ENCODE peak calls at places on chromosomes 7 and 10, in six cellular contexts. One of them, this sample, is unnamed.

GRCh38 chr7:82677064-82677463 is 233.5 kb upstream of the CACNA2D1 start:
- DNase-seq in WERI-Rb-1: no peak
- DNase-seq in HFF-Myc: no peak
- DNase-seq in kidney: no peak
- DNase-seq in AG04450: no peak
- DNase-seq in PC-9: no peak
- DNase-seq in this sample: no peak

GRCh38 chr7:37920305-37920618 is 178 bp upstream of the EPDR1 start:
- DNase-seq in WERI-Rb-1: no peak
- DNase-seq in HFF-Myc: no peak
- DNase-seq in kidney: no peak
- DNase-seq in AG04450: no peak
- DNase-seq in PC-9: no peak
- DNase-seq in this sample: no peak

GRCh38 chr7:36871863-36872262 is 147.6 kb upstream of the AOAH start:
- DNase-seq in WERI-Rb-1: no peak
- DNase-seq in HFF-Myc: no peak
- DNase-seq in kidney: no peak
- DNase-seq in AG04450: no peak
- DNase-seq in PC-9: no peak
- DNase-seq in this sample: no peak

GRCh38 chr7:82183633-82184032 is 259.9 kb downstream of the CACNA2D1 start:
- DNase-seq in WERI-Rb-1: no peak
- DNase-seq in HFF-Myc: no peak
- DNase-seq in kidney: no peak
- DNase-seq in AG04450: no peak
- DNase-seq in PC-9: no peak
- DNase-seq in this sample: no peak

GRCh38 chr7:138095972-138096935 is 20.0 kb downstream of the AKR1D1 start:
- DNase-seq in WERI-Rb-1: no peak
- DNase-seq in HFF-Myc: no peak
- DNase-seq in kidney: no peak
- DNase-seq in AG04450: no peak
- DNase-seq in PC-9: no peak
- DNase-seq in this sample: no peak

GRCh38 chr7:49530481-49530880 is 243.0 kb upstream of the VWC2 start:
- DNase-seq in WERI-Rb-1: no peak
- DNase-seq in HFF-Myc: no peak
- DNase-seq in kidney: no peak
- DNase-seq in AG04450: no peak
- DNase-seq in PC-9: no peak
- DNase-seq in this sample: no peak

GRCh38 chr7:76260171-76260703 is 42.2 kb upstream of the HSPB1 start:
- DNase-seq in WERI-Rb-1: peak
- DNase-seq in HFF-Myc: no peak
- DNase-seq in kidney: no peak
- DNase-seq in AG04450: no peak
- DNase-seq in PC-9: no peak
- DNase-seq in this sample: no peak

GRCh38 chr10:120012133-120012405 is 119.5 kb downstream of the SEC23IP start:
- DNase-seq in WERI-Rb-1: no peak
- DNase-seq in HFF-Myc: no peak
- DNase-seq in kidney: no peak
- DNase-seq in AG04450: no peak
- DNase-seq in PC-9: no peak
- DNase-seq in this sample: no peak

GRCh38 chr10:66629976-66630375 is 295.9 kb upstream of the LRRTM3 start:
- DNase-seq in WERI-Rb-1: no peak
- DNase-seq in HFF-Myc: no peak
- DNase-seq in kidney: no peak
- DNase-seq in AG04450: no peak
- DNase-seq in PC-9: no peak
- DNase-seq in this sample: no peak

GRCh38 chr7:140659727-140660396 is 12.9 kb upstream of the ADCK2 start:
- DNase-seq in WERI-Rb-1: no peak
- DNase-seq in HFF-Myc: no peak
- DNase-seq in kidney: no peak
- DNase-seq in AG04450: no peak
- DNase-seq in PC-9: peak
- DNase-seq in this sample: peak

GRCh38 chr7:148079681-148080080 is 510.9 kb upstream of the C7orf33 start:
- DNase-seq in WERI-Rb-1: no peak
- DNase-seq in HFF-Myc: no peak
- DNase-seq in kidney: no peak
- DNase-seq in AG04450: no peak
- DNase-seq in PC-9: no peak
- DNase-seq in this sample: no peak

GRCh38 chr10:20879136-20879535 is 18.0 kb downstream of the NEBL start:
- DNase-seq in WERI-Rb-1: no peak
- DNase-seq in HFF-Myc: no peak
- DNase-seq in kidney: no peak
- DNase-seq in AG04450: no peak
- DNase-seq in PC-9: no peak
- DNase-seq in this sample: no peak

GRCh38 chr10:30557884-30558283 is 71.7 kb downstream of the LYZL2 start:
- DNase-seq in WERI-Rb-1: no peak
- DNase-seq in HFF-Myc: no peak
- DNase-seq in kidney: no peak
- DNase-seq in AG04450: no peak
- DNase-seq in PC-9: peak
- DNase-seq in this sample: no peak

GRCh38 chr10:75097666-75098285 is 13.7 kb upstream of the SAMD8 start:
- DNase-seq in WERI-Rb-1: peak
- DNase-seq in HFF-Myc: no peak
- DNase-seq in kidney: no peak
- DNase-seq in AG04450: no peak
- DNase-seq in PC-9: no peak
- DNase-seq in this sample: no peak
- TF ChIP-seq CTCF in WERI-Rb-1: peak
- TF ChIP-seq CTCF in HFF-Myc: peak
- TF ChIP-seq CTCF in kidney: no peak
- TF ChIP-seq CTCF in AG04450: peak
- TF ChIP-seq CTCF in PC-9: no peak
- TF ChIP-seq CTCF in this sample: no peak

GRCh38 chr10:8023851-8024250 is 30.6 kb upstream of the GATA3 start:
- DNase-seq in WERI-Rb-1: no peak
- DNase-seq in HFF-Myc: no peak
- DNase-seq in kidney: no peak
- DNase-seq in AG04450: no peak
- DNase-seq in PC-9: no peak
- DNase-seq in this sample: no peak

GRCh38 chr10:8032558-8032957 is 21.9 kb upstream of the GATA3 start:
- DNase-seq in WERI-Rb-1: no peak
- DNase-seq in HFF-Myc: no peak
- DNase-seq in kidney: no peak
- DNase-seq in AG04450: no peak
- DNase-seq in PC-9: no peak
- DNase-seq in this sample: no peak

GRCh38 chr10:8023321-8023720 is 31.2 kb upstream of the GATA3 start:
- DNase-seq in WERI-Rb-1: no peak
- DNase-seq in HFF-Myc: no peak
- DNase-seq in kidney: no peak
- DNase-seq in AG04450: no peak
- DNase-seq in PC-9: no peak
- DNase-seq in this sample: no peak

GRCh38 chr10:8026349-8027259 is 27.9 kb upstream of the GATA3 start:
- DNase-seq in WERI-Rb-1: no peak
- DNase-seq in HFF-Myc: no peak
- DNase-seq in kidney: no peak
- DNase-seq in AG04450: no peak
- DNase-seq in PC-9: no peak
- DNase-seq in this sample: no peak
- TF ChIP-seq CTCF in WERI-Rb-1: no peak
- TF ChIP-seq CTCF in HFF-Myc: no peak
- TF ChIP-seq CTCF in kidney: no peak
- TF ChIP-seq CTCF in AG04450: no peak
- TF ChIP-seq CTCF in PC-9: no peak
- TF ChIP-seq CTCF in this sample: no peak

GRCh38 chr7:141976524-141977245 is 3.1 kb upstream of the TAS2R38 start:
- DNase-seq in WERI-Rb-1: no peak
- DNase-seq in HFF-Myc: no peak
- DNase-seq in kidney: no peak
- DNase-seq in AG04450: no peak
- DNase-seq in PC-9: no peak
- DNase-seq in this sample: no peak

GRCh38 chr7:141975806-141976523 is 2.4 kb upstream of the TAS2R38 start:
- DNase-seq in WERI-Rb-1: peak
- DNase-seq in HFF-Myc: peak
- DNase-seq in kidney: peak
- DNase-seq in AG04450: no peak
- DNase-seq in PC-9: peak
- DNase-seq in this sample: peak

GRCh38 chr7:141978351-141978750 is 4.8 kb upstream of the TAS2R38 start:
- DNase-seq in WERI-Rb-1: no peak
- DNase-seq in HFF-Myc: no peak
- DNase-seq in kidney: no peak
- DNase-seq in AG04450: no peak
- DNase-seq in PC-9: no peak
- DNase-seq in this sample: no peak

GRCh38 chr7:141973673-141974072 is at the start of gene TAS2R38:
- DNase-seq in WERI-Rb-1: no peak
- DNase-seq in HFF-Myc: no peak
- DNase-seq in kidney: no peak
- DNase-seq in AG04450: no peak
- DNase-seq in PC-9: no peak
- DNase-seq in this sample: no peak

GRCh38 chr7:141974831-141975230 is 1.3 kb upstream of the TAS2R38 start:
- DNase-seq in WERI-Rb-1: peak
- DNase-seq in HFF-Myc: no peak
- DNase-seq in kidney: no peak
- DNase-seq in AG04450: no peak
- DNase-seq in PC-9: no peak
- DNase-seq in this sample: no peak
- TF ChIP-seq CTCF in WERI-Rb-1: peak
- TF ChIP-seq CTCF in HFF-Myc: no peak
- TF ChIP-seq CTCF in kidney: peak
- TF ChIP-seq CTCF in AG04450: no peak
- TF ChIP-seq CTCF in PC-9: peak
- TF ChIP-seq CTCF in this sample: no peak

DNA sequence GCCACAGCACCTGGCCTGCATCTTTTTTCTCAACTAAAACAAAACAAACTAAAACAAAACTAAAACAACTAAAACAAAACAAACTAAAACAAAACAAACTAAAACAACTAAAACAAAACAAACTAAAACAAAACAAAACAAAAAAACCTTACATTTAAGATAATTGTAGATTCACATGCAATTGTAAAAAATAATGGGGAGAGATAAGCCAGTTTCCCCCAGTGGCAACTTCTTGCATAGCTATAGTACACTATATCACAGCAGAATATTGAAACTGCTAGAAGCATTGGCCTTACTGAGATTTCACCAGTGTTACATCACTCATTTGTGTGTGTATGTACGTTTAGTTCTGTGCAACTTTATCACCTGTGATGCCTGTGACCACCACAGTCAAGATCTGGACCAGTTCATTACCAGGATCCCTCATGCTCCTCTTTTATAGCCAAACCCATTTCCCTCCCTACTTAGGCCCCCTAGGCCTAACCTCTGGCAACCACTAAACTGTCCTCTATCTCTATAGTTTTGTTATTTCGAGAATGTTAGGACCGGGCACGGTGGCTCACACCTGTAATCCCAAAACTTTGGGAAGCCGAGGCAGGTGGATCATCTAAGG is 9.3 kb downstream of the FXYD4 start:
- DNase-seq in WERI-Rb-1: no peak
- DNase-seq in HFF-Myc: no peak
- DNase-seq in kidney: no peak
- DNase-seq in AG04450: no peak
- DNase-seq in PC-9: peak
- DNase-seq in this sample: no peak
- TF ChIP-seq CTCF in WERI-Rb-1: no peak
- TF ChIP-seq CTCF in HFF-Myc: no peak
- TF ChIP-seq CTCF in kidney: no peak
- TF ChIP-seq CTCF in AG04450: peak
- TF ChIP-seq CTCF in PC-9: peak
- TF ChIP-seq CTCF in this sample: no peak

GRCh38 chr7:4845740-4846142 is 16.1 kb downstream of the PAPOLB start:
- DNase-seq in WERI-Rb-1: peak
- DNase-seq in HFF-Myc: no peak
- DNase-seq in kidney: no peak
- DNase-seq in AG04450: no peak
- DNase-seq in PC-9: no peak
- DNase-seq in this sample: no peak

GRCh38 chr7:4850262-4850795 is 11.5 kb downstream of the PAPOLB start:
- DNase-seq in WERI-Rb-1: no peak
- DNase-seq in HFF-Myc: no peak
- DNase-seq in kidney: no peak
- DNase-seq in AG04450: no peak
- DNase-seq in PC-9: no peak
- DNase-seq in this sample: no peak

GRCh38 chr7:4851459-4852422 is 10.1 kb downstream of the PAPOLB start:
- DNase-seq in WERI-Rb-1: no peak
- DNase-seq in HFF-Myc: no peak
- DNase-seq in kidney: no peak
- DNase-seq in AG04450: no peak
- DNase-seq in PC-9: no peak
- DNase-seq in this sample: no peak

GRCh38 chr7:4854916-4855315 is 6.9 kb downstream of the PAPOLB start:
- DNase-seq in WERI-Rb-1: no peak
- DNase-seq in HFF-Myc: no peak
- DNase-seq in kidney: no peak
- DNase-seq in AG04450: no peak
- DNase-seq in PC-9: no peak
- DNase-seq in this sample: no peak

DNA sequence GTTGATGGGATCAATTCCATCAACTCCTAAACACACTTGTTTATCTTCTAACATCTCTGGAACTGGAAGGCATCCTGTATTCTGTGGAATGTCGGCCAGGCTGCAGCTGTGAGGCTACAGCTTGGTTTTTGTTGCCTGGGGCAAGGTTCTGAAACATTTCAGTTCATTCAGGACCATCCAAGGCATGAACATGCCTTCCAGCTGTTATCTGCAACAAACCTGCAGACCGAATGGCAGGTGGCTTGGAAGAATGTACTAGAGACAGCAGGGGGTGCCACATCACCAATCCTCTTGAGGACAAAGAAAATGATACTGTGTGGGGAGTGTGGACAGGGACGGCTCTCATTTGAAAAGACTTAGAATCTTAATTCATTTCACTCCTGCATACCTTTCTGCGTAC is 12.4 kb downstream of the PAPOLB start:
- DNase-seq in WERI-Rb-1: peak
- DNase-seq in HFF-Myc: peak
- DNase-seq in kidney: no peak
- DNase-seq in AG04450: no peak
- DNase-seq in PC-9: no peak
- DNase-seq in this sample: no peak
- TF ChIP-seq CTCF in WERI-Rb-1: peak
- TF ChIP-seq CTCF in HFF-Myc: peak
- TF ChIP-seq CTCF in kidney: no peak
- TF ChIP-seq CTCF in AG04450: peak
- TF ChIP-seq CTCF in PC-9: peak
- TF ChIP-seq CTCF in this sample: peak

DNA sequence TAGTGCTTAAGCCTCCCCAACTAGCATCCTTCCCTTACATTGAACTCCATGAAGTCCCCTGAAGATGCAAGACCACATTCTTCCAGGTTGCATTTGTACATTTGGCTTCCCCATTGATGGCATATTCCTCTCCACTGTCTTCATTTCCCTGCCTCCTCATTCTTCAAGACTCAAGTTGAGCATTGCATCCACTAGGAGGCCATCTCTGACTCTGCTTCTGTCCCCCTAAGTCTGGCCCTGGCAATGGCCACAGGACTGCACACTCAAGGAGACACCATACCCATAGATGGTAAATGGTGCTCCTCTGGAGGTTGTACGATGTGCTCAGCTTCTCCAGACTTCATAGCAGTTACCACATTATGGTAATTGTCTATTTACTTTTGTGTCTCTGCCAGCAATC is 112.5 kb downstream of the PTPRZ1 start:
- DNase-seq in WERI-Rb-1: no peak
- DNase-seq in HFF-Myc: no peak
- DNase-seq in kidney: no peak
- DNase-seq in AG04450: no peak
- DNase-seq in PC-9: no peak
- DNase-seq in this sample: no peak
- TF ChIP-seq CTCF in WERI-Rb-1: no peak
- TF ChIP-seq CTCF in HFF-Myc: peak
- TF ChIP-seq CTCF in kidney: no peak
- TF ChIP-seq CTCF in AG04450: no peak
- TF ChIP-seq CTCF in PC-9: no peak
- TF ChIP-seq CTCF in this sample: no peak